ENCODE peak calls at places on chromosome 1, in ten cellular contexts. M is psoas muscle; O is SJSA1; W is tibial artery; L is CD8-positive, alpha-beta T cell; H is uterus; I is RWPE2; T is kidney; G is aorta; D is small intestine. X is an unnamed sample.

GRCh38 chr1:246176126-246177024 is 330.7 kb downstream of the SMYD3 start:
- DNase-seq in M (no peak), O (no peak), W (no peak), L (no peak), H (no peak), I (no peak), T (no peak), G (no peak), D (no peak), X (no peak)

GRCh38 chr1:215606564-215607168 is 39.6 kb downstream of the KCTD3 start:
- DNase-seq in M (no peak), O (no peak), W (no peak), L (no peak), H (no peak), I (no peak), T (no peak), G (no peak), D (no peak), X (no peak)

GRCh38 chr1:51666463-51666862 is 49.6 kb downstream of the OSBPL9 start:
- DNase-seq in M (no peak), O (no peak), W (no peak), L (no peak), H (no peak), I (no peak), T (no peak), G (no peak), D (no peak), X (no peak)

GRCh38 chr1:50158421-50158820 is 49.7 kb downstream of the ELAVL4 start:
- DNase-seq in M (no peak), O (no peak), W (no peak), L (no peak), H (no peak), I (no peak), T (no peak), G (no peak), D (no peak), X (no peak)

GRCh38 chr1:99264201-99265021 is at the start of gene PLPPR4:
- DNase-seq in M (peak; percentile 57), O (peak; percentile 69), W (no peak), L (no peak), H (peak; percentile 13), I (no peak), T (peak; percentile 71), G (peak; percentile 60), D (no peak), X (peak; percentile 65)

GRCh38 chr1:212688338-212689047 is 11.1 kb downstream of the BATF3 start:
- DNase-seq in M (no peak), O (no peak), W (no peak), L (no peak), H (no peak), I (no peak), T (no peak), G (no peak), D (no peak), X (no peak)

GRCh38 chr1:15150376-15150775 is 3.2 kb upstream of the TMEM51 start:
- DNase-seq in M (no peak), O (no peak), W (no peak), L (no peak), H (no peak), I (no peak), T (no peak), G (no peak), D (no peak), X (no peak)

GRCh38 chr1:75444220-75444619 is 166.7 kb downstream of the SLC44A5 start:
- DNase-seq in M (no peak), O (no peak), W (no peak), L (no peak), H (no peak), I (no peak), T (no peak), G (no peak), D (no peak), X (no peak)

GRCh38 chr1:162072770-162073169 is 3.3 kb downstream of the NOS1AP start:
- DNase-seq in M (no peak), O (no peak), W (no peak), L (no peak), H (no peak), I (no peak), T (no peak), G (no peak), D (no peak), X (no peak)

GRCh38 chr1:22184892-22185612 is 42.2 kb upstream of the WNT4 start:
- DNase-seq in M (no peak), O (no peak), W (no peak), L (no peak), H (no peak), I (no peak), T (peak; percentile 92), G (no peak), D (no peak), X (no peak)

GRCh38 chr1:116806245-116806644 is 52.0 kb downstream of the CD2 start:
- DNase-seq in M (no peak), O (no peak), W (no peak), L (no peak), H (no peak), I (no peak), T (no peak), G (no peak), D (no peak), X (no peak)

GRCh38 chr1:30472526-30472925 is 250.9 kb downstream of the MATN1 start:
- DNase-seq in M (no peak), O (no peak), W (peak; percentile 19), L (no peak), H (no peak), I (peak; percentile 34), T (peak; percentile 15), G (no peak), D (no peak), X (no peak)

GRCh38 chr1:90417139-90417538 is 300.0 kb downstream of the BARHL2 start:
- DNase-seq in M (no peak), O (no peak), W (no peak), L (no peak), H (no peak), I (no peak), T (no peak), G (no peak), D (no peak), X (no peak)

GRCh38 chr1:162992945-162993344 is 76.2 kb upstream of the RGS4 start:
- DNase-seq in M (no peak), O (no peak), W (no peak), L (no peak), H (no peak), I (no peak), T (no peak), G (no peak), D (no peak), X (no peak)

GRCh38 chr1:48674641-48675040 is 102.0 kb downstream of the BEND5 start:
- DNase-seq in M (no peak), O (no peak), W (no peak), L (no peak), H (no peak), I (no peak), T (no peak), G (no peak), D (no peak), X (peak; percentile 68)

GRCh38 chr1:77866296-77866695 is 22.1 kb upstream of the NEXN start:
- DNase-seq in M (no peak), O (no peak), W (no peak), L (no peak), H (no peak), I (no peak), T (no peak), G (no peak), D (no peak), X (no peak)

DNA sequence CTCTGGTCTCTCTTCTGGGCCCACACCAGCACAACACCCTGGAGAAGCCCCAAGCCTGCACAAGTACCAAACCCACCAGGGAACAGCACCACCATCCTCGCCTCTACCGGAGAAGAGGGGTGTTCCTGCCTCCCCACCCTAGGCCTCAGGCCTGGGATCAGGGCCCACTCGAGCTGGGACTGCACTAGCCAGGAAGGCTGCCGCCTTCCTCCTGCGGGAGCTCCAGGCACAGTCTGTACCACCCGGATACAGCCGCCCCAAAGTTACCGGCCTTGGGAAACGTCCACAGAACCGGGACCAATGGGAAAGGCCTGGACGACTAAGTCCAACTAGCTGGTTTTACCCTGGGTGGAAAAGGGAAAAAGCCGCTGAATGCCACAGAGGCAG is 3.4 kb downstream of the TAL1 start:
- DNase-seq in M (no peak), O (no peak), W (no peak), L (no peak), H (peak; percentile 52), I (no peak), T (no peak), G (no peak), D (no peak), X (no peak)
- H3K4me3 ChIP-seq in M (peak overlapping the region; percentile 62), O (no peak overlapping the region), W (peak overlapping the region; percentile 12), L (no peak overlapping the region), H (no peak overlapping the region), I (no peak overlapping the region), T (peak overlapping the region; percentile 52), G (no peak overlapping the region), D (no peak overlapping the region), X (no peak overlapping the region)

GRCh38 chr1:238226805-238227204 is 336.1 kb upstream of the ZP4 start:
- DNase-seq in M (no peak), O (no peak), W (no peak), L (no peak), H (no peak), I (no peak), T (no peak), G (no peak), D (no peak), X (no peak)
- H3K9me3 ChIP-seq in M (no peaks in the 10 kb centered on the region), O (no peaks in the 10 kb centered on the region), W (no peaks in the 10 kb centered on the region), L (no peaks in the 10 kb centered on the region), H (no peaks in the 10 kb centered on the region), I (no peaks in the 10 kb centered on the region), T (no peaks in the 10 kb centered on the region), G (no peaks in the 10 kb centered on the region), D (no peaks in the 10 kb centered on the region), X (no peaks in the 10 kb centered on the region)

DNA sequence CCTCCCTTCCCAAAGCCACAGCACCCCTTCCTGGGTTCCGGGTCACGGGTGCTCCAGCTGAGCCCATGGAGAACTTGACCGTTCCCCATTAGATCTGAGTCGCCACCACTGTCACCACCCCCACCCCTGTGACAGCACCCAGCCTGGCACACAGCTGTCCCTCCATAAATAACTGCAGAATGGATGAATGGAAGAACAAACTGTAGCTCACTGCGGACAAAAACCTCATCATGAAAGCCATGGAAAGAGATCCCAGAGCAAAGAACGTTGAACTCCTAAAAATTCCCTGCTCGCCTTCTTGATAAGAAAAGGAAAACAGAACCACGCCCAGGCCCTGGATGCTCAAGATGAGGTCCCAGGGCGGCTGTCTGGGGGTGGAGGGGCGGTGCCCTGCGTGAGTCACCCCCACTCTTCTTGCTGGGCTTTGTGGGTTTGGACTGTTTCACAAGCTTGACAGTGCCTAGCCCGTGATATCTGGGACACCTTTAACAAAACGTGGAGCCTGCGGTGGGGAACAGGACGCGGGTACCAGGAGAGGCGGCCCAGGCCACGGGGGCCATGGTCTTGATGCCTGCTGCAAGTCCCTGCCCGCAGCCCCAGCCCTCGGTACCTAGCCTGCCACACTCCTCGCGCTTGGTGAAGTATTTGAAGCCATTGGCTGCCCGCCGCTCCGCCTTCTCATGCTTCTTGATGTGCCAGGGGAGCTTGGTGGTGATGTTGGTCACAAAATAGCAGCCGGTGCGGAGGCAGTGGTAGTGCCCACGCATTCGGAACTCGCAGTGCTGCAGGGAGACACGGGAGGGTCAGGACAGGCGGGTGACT is 151.9 kb downstream of the CASZ1 start:
- DNase-seq in M (no peak), O (no peak), W (no peak), L (no peak), H (no peak), I (no peak), T (no peak), G (no peak), D (no peak), X (no peak)
- H3K36me3 ChIP-seq in M (peaks cover 3% of the 10 kb centered on the region), O (no peaks in the 10 kb centered on the region), W (peaks cover 23% of the 10 kb centered on the region), L (no peaks in the 10 kb centered on the region), H (no peaks in the 10 kb centered on the region), I (no peaks in the 10 kb centered on the region), T (peaks cover 2% of the 10 kb centered on the region), G (peaks cover 8% of the 10 kb centered on the region), D (peaks cover 12% of the 10 kb centered on the region), X (no peaks in the 10 kb centered on the region)

GRCh38 chr1:102715150-102715549 is 393.2 kb downstream of the COL11A1 start:
- DNase-seq in M (no peak), O (no peak), W (no peak), L (no peak), H (no peak), I (no peak), T (no peak), G (no peak), D (no peak), X (no peak)
- H3K4me3 ChIP-seq in M (no peak overlapping the region), O (no peak overlapping the region), W (no peak overlapping the region), L (no peak overlapping the region), H (no peak overlapping the region), I (no peak overlapping the region), T (no peak overlapping the region), G (no peak overlapping the region), D (no peak overlapping the region), X (no peak overlapping the region)